ENCODE peak calls at places on chromosome 10, in eight cellular contexts. V is A549, X is psoas muscle, I is Panc1, Y is GM12878, S is lower lobe of right lung, M is tibial nerve, G is heart right ventricle. J is an unnamed sample. For H3K4me1, the result is how much of the 10 kb centered on the place peaks cover.

GRCh38 chr10:82815680-82816079 is 940.7 kb downstream of the NRG3 start:
- DNase-seq in S (no peak), I (no peak), X (no peak), M (no peak), V (no peak), G (no peak), Y (no peak), J (no peak)

GRCh38 chr10:17217661-17218306 is 10.3 kb upstream of the VIM start:
- DNase-seq in X (no peak), I (no peak), G (no peak), V (no peak), S (no peak), Y (no peak), M (no peak), J (peak)

GRCh38 chr10:80585812-80586211 is 48.1 kb downstream of the SH2D4B start:
- DNase-seq in G (no peak), Y (no peak), V (no peak), M (no peak), X (no peak), I (no peak), S (no peak), J (no peak)

GRCh38 chr10:68594405-68594804 is 34.3 kb downstream of the TET1 start:
- DNase-seq in M (no peak), V (peak), X (no peak), G (peak), Y (no peak), I (no peak), S (no peak), J (peak)

GRCh38 chr10:63286754-63287264 is 153.7 kb downstream of the NRBF2 start:
- DNase-seq in V (no peak), Y (peak), I (no peak), X (no peak), M (no peak), G (no peak), S (no peak), J (peak)

GRCh38 chr10:128210215-128211063 is 84.2 kb upstream of the MKI67 start:
- DNase-seq in X (peak), I (no peak), V (peak), Y (no peak), S (peak), G (peak), M (peak), J (no peak)

GRCh38 chr10:45058992-45059561 is 58.4 kb downstream of the ZNF22 start:
- DNase-seq in S (no peak), Y (no peak), V (no peak), X (no peak), M (no peak), I (no peak), G (no peak), J (no peak)

GRCh38 chr10:93435621-93436385 is 46.3 kb downstream of the MYOF start:
- DNase-seq in Y (no peak), X (no peak), G (no peak), I (no peak), V (peak), M (no peak), S (no peak), J (no peak)

GRCh38 chr10:34121974-34122282 is 693.2 kb downstream of the PARD3 start:
- DNase-seq in G (no peak), I (no peak), V (no peak), Y (peak), X (no peak), S (no peak), M (no peak), J (no peak)

GRCh38 chr10:13528875-13529713 is at the start of gene BEND7:
- DNase-seq in Y (no peak), V (peak), S (peak), X (peak), I (no peak), G (peak), M (no peak), J (no peak)

GRCh38 chr10:1544929-1545328 is 192.4 kb downstream of the ADARB2 start:
- DNase-seq in M (no peak), V (no peak), Y (no peak), X (no peak), S (no peak), I (no peak), G (no peak), J (no peak)

GRCh38 chr10:6667679-6668270 is 87.7 kb upstream of the PRKCQ start:
- DNase-seq in S (no peak), X (no peak), V (peak), M (peak), G (peak), I (no peak), Y (no peak), J (no peak)

GRCh38 chr10:25130911-25131310 is 43.9 kb upstream of the GPR158 start:
- DNase-seq in X (no peak), V (no peak), I (no peak), S (no peak), G (no peak), M (no peak), Y (no peak), J (peak)

GRCh38 chr10:126683466-126683865 is 13.0 kb upstream of the C10orf90 start:
- DNase-seq in G (no peak), I (no peak), M (no peak), X (no peak), Y (no peak), V (no peak), S (no peak), J (no peak)

GRCh38 chr10:124627851-124628675 is 116.1 kb downstream of the FAM53B start:
- DNase-seq in I (no peak), X (peak), V (no peak), Y (no peak), M (no peak), G (peak), S (no peak), J (no peak)
- H3K4me1 ChIP-seq in I (under half), X (half or more), V (under half), Y (under half), M (under half), G (half or more), S (half or more), J (under half)

DNA sequence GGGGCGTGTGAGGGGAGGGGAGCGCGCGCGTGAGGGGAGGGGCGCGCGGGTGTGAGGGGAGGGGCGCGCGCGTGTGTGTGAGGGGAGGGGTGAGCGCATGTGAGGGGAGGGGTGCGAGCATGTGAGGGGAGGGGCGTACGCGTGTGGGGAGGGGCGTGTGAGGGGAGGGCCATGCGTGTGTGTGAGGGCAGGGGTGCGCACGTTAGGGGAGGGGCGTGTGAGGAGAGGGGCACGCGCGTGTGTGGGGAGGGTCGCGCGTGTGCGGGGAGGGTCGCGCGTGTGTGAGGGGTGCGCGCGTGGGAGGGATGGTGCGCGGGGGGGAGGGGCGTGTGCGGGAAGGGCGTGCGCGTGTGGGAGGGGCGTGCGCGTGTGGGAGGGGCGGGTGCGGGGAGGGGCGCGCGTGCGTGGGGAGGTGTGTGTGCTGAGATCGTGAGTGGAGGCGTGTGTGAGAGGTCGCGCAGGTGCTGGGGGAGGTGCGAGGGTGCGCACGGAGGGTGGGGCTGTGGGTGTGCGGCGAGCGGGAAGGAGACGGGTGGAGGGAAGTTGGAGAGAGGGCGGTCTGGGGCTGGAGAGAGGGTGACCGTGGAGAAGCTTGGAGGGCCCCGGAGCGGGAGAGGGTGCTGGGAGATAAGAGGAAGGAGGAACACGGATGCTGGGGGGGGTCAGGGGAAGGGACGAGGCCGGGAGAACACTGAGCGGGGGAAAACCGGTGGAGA is 19.7 kb downstream of the MXI1 start:
- DNase-seq in G (peak), X (peak), M (no peak), Y (no peak), I (no peak), S (peak), V (no peak), J (no peak)
- H3K27ac ChIP-seq in G (peak), X (peak), M (peak), Y (no peak), I (no peak), S (peak), V (peak), J (no peak)

GRCh38 chr10:98308602-98309365 is 40.8 kb upstream of the LOXL4 start:
- DNase-seq in Y (no peak), S (no peak), X (no peak), G (no peak), V (no peak), I (no peak), M (no peak), J (no peak)
- TF ChIP-seq CTCF in Y (no peak), S (no peak), X (no peak), G (peak), V (no peak), I (no peak), M (no peak), J (no peak)

GRCh38 chr10:95458824-95459223 is 102.3 kb downstream of the SORBS1 start:
- DNase-seq in S (no peak), V (no peak), Y (no peak), M (no peak), G (no peak), I (no peak), X (no peak), J (no peak)
- H3K4me1 ChIP-seq in S (under half), V (under half), Y (under half), M (under half), G (half or more), I (under half), X (under half), J (under half)

DNA sequence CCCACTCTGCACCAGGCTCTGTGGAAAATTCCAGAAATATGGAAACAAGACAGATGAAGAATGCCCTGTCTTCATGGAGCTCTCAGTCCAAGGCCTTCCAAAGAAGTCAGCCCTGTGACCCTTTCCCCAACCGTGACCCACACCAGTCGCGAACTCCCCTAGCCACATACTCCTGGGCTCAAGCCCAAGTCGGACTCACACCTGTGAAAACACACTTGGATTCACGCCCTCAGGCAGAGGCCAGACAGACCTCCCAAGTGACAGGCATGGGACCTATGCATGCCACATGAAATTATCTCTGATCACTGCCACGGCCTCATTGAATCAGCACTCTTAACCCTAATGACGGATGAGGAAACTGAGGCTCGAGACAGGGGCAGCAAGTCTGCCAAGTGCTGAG is 42.5 kb downstream of the ZCCHC24 start:
- DNase-seq in S (peak), V (no peak), X (no peak), M (no peak), G (no peak), I (no peak), Y (no peak), J (no peak)
- H3K27ac ChIP-seq in S (peak), V (no peak), X (peak), M (no peak), G (peak), I (no peak), Y (no peak), J (no peak)

DNA sequence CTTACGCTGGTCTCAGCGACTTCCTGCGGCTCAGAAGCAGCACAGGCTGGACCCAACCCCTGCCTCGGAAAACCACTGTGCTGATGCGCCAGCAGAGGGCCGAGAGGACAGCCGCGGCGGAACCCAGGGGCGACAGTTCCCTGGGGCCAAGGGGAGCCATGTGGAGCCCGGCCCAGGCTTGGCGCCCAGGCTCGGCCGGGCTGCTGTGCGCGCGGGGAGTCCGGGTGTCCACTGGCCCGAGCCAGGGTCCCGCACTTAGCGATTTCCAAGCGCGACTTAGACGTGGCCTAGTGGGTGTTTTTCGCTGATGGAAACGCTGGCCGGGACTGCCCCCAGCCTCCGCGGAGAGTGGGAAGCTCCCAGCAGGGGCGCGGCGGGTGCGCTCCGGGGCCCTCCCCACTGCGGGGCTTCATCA is 18.6 kb upstream of the ZNF32 start:
- DNase-seq in G (no peak), Y (no peak), S (no peak), X (peak), I (no peak), V (peak), M (no peak), J (no peak)
- TF ChIP-seq CTCF in G (peak), Y (no peak), S (peak), X (peak), I (peak), V (peak), M (peak), J (peak)

GRCh38 chr10:129965418-129965793 is 1.3 kb upstream of the EBF3 start:
- DNase-seq in I (no peak), S (no peak), G (no peak), M (no peak), X (no peak), Y (no peak), V (no peak), J (no peak)

GRCh38 chr10:129966370-129966769 is 2.3 kb upstream of the EBF3 start:
- DNase-seq in M (no peak), Y (no peak), V (no peak), I (no peak), X (no peak), S (no peak), G (no peak), J (no peak)

GRCh38 chr10:129964611-129965417 is 740 bp upstream of the EBF3 start:
- DNase-seq in Y (no peak), M (no peak), I (no peak), S (peak), V (no peak), G (no peak), X (peak), J (no peak)

GRCh38 chr10:129966831-129967578 is 2.9 kb upstream of the EBF3 start:
- DNase-seq in G (no peak), I (no peak), S (peak), X (no peak), V (no peak), M (no peak), Y (no peak), J (no peak)

DNA sequence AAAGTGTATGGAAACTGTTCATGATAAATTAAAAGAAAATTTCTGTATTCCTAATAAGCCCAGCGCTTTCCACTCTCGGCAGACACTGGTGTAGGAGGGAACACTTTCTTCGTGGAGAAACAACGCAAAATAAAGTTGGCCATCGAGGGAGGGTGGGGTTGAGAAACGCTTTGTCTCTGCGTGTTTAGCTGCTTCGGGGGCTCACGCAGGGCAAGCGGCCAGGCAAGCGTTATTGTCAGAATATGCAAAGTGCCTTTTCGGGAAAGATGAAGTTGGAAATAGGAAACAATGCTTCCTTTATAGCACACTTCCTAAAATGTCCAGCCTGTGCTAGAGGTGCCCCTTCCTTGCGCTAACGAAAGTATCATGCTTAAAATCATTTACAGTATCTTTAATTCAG is 1.9 kb upstream of the EBF3 start:
- DNase-seq in I (no peak), X (no peak), V (no peak), S (peak), G (no peak), Y (no peak), M (no peak), J (no peak)
- H3K4me1 ChIP-seq in I (under half), X (under half), V (under half), S (under half), G (under half), Y (under half), M (under half), J (under half)

J was measured in foreskin keratinocyte.